ENCODE peak calls at places on chromosomes 11 and 22, in five cellular contexts. H is transverse colon, S is sigmoid colon, K is H1, J is suprapubic skin. P is an unnamed sample.

GRCh38 chr22:47175761-47176359 is 413.4 kb downstream of the TBC1D22A start:
- DNase-seq in S (peak), J (peak), K (no peak), H (peak), P (no peak)

GRCh38 chr22:37300551-37301017 is 18.3 kb downstream of the CYTH4 start:
- DNase-seq in S (no peak), J (no peak), H (no peak), K (no peak), P (peak)

GRCh38 chr11:121829159-121829643 is 286.8 kb downstream of the BLID start:
- DNase-seq in K (no peak), S (no peak), H (no peak), J (peak), P (no peak)

GRCh38 chr11:128716661-128717210 is 22.9 kb downstream of the FLI1 start:
- DNase-seq in H (peak), J (no peak), S (no peak), K (no peak), P (no peak)

GRCh38 chr11:36699271-36699670 is 101.2 kb upstream of the RAG2 start:
- DNase-seq in K (no peak), S (no peak), H (peak), J (no peak), P (no peak)

GRCh38 chr11:117930668-117931330 is 1.6 kb upstream of the TMPRSS13 start:
- DNase-seq in H (no peak), K (no peak), S (no peak), J (peak), P (no peak)

GRCh38 chr22:24367841-24368240 is 59.6 kb upstream of the ADORA2A start:
- DNase-seq in S (no peak), H (no peak), J (no peak), K (no peak), P (no peak)

GRCh38 chr11:11706022-11706421 is 84.2 kb upstream of the GALNT18 start:
- DNase-seq in H (no peak), J (no peak), K (no peak), S (peak), P (no peak)

GRCh38 chr11:125869526-125869925 is 17.9 kb upstream of the HYLS1 start:
- DNase-seq in K (no peak), S (no peak), H (no peak), J (no peak), P (no peak)

GRCh38 chr11:71482746-71483364 is 29.9 kb downstream of the NADSYN1 start:
- DNase-seq in J (peak), K (no peak), H (no peak), S (peak), P (no peak)

GRCh38 chr11:22558638-22559037 is 67.0 kb downstream of the FANCF start:
- DNase-seq in J (no peak), H (no peak), S (no peak), K (no peak), P (no peak)

GRCh38 chr11:117912497-117912896 is 16.7 kb downstream of the TMPRSS13 start:
- DNase-seq in J (no peak), S (peak), H (no peak), K (no peak), P (no peak)

GRCh38 chr11:102343789-102344188 is 3.2 kb upstream of the BIRC2 start:
- DNase-seq in H (no peak), J (no peak), S (no peak), K (no peak), P (no peak)

GRCh38 chr22:22848364-22848866 is 39.2 kb upstream of the IGLL5 start:
- DNase-seq in K (peak), S (no peak), H (peak), J (no peak), P (no peak)

GRCh38 chr11:110710520-110711381 is 1.5 kb downstream of the ARHGAP20 start:
- DNase-seq in H (peak), J (peak), K (peak), S (peak), P (peak)

GRCh38 chr22:38567531-38568245 is 2.3 kb downstream of the DMC1 start:
- DNase-seq in S (no peak), J (no peak), H (no peak), K (peak), P (no peak)

GRCh38 chr11:48193876-48194275 is 22.7 kb upstream of the OR4B1 start:
- DNase-seq in J (no peak), H (no peak), K (no peak), S (no peak), P (no peak)

GRCh38 chr11:8234425-8234821 is 29.3 kb downstream of the LMO1 start:
- DNase-seq in K (no peak), H (no peak), S (no peak), J (no peak), P (no peak)

GRCh38 chr11:82722236-82722635 is 11.4 kb downstream of the FAM181B start:
- DNase-seq in H (no peak), J (no peak), K (no peak), S (no peak), P (no peak)

GRCh38 chr11:24421766-24422165 is 75.1 kb upstream of the LUZP2 start:
- DNase-seq in H (no peak), S (no peak), J (no peak), K (no peak), P (no peak)

GRCh38 chr11:126880872-126881271 is 119.7 kb downstream of the KIRREL3 start:
- DNase-seq in S (no peak), J (no peak), H (no peak), K (no peak), P (no peak)

GRCh38 chr11:84812351-84813083 is 814.6 kb downstream of the DLG2 start:
- DNase-seq in H (no peak), K (no peak), S (no peak), J (no peak), P (no peak)

GRCh38 chr11:103849366-103849765 is 187.1 kb upstream of the DDI1 start:
- DNase-seq in J (no peak), S (no peak), H (no peak), K (no peak), P (no peak)

GRCh38 chr11:103887001-103887680 is 149.3 kb upstream of the DDI1 start:
- DNase-seq in S (no peak), K (no peak), H (no peak), J (no peak), P (no peak)

GRCh38 chr11:61011950-61012830 is 40.7 kb downstream of the CD6 start:
- DNase-seq in K (no peak), H (no peak), J (no peak), S (no peak), P (no peak)

GRCh38 chr11:1048375-1049070 is 12.0 kb upstream of the MUC6 start:
- DNase-seq in J (no peak), H (no peak), K (no peak), S (no peak), P (no peak)

DNA sequence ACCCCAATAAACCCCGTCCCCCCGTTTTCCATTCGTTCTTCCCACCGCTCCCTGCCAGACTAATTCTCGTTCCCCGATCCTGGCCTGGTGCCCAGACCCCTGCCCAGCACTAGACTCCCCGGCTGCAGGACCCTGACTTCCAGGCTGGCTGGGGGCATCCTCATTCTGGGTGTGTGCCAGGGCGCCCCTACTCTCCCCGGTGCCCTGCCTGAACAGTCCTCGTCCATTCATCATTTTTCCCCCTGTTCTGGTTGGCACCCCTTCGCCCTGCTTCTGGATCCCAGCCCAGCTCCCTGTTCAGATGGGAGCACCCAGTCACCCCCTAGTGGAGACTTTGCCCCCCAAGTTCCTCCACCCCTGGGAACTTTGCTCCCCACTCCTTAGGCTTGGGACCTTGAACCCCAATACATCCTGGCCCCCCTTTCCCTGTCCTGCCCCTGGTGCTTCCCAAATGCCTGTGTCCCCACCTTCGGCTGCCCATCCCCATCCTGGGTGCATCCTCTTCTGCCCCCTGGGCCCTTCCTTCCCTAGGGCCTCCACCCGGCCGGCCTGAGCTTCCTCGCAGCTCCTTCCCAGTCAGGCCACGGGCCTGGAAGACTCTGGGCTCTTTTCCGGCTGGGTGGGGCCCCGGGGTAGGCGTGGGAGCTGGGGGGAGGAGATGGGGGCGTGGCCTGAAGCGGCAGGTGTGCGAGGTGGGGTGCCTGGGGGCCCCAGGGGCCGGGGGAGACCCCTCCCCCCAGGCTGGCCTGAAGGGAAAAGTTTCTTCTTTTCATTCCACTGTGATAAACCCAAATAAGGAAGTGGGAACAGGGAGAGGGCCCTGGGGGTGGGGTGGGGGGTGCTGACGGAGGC is 882 bp downstream of the PLCB3 start:
- DNase-seq in J (no peak), S (peak), H (peak), K (peak), P (no peak)
- TF ChIP-seq POLR2A in J (no peak), S (no peak), H (peak), K (no peak), P (no peak)

DNA sequence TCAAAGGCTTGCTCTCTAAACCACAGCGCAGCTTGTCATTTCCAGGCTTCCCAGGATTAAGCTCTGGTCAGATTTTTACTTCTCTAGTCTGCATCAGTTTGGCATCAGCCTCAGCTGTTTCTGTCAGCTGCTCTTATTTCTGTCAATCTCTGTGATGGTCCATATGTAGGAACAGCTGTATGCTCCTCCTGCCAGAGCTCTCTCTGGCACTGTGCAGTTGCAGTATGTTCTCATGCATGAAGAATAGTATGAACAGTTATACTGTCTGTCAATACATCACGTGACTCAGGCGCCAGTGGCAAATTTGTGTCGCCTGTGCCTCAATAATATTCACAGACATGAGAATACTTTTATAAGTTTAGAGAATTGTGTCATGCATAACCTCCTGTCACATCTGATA is 6.7 kb downstream of the OR6M1 start:
- DNase-seq in S (no peak), H (no peak), K (no peak), J (no peak), P (no peak)
- TF ChIP-seq POLR2AphosphoS5 in S (no peak), H (no peak), K (no peak), J (no peak), P (no peak)

DNA sequence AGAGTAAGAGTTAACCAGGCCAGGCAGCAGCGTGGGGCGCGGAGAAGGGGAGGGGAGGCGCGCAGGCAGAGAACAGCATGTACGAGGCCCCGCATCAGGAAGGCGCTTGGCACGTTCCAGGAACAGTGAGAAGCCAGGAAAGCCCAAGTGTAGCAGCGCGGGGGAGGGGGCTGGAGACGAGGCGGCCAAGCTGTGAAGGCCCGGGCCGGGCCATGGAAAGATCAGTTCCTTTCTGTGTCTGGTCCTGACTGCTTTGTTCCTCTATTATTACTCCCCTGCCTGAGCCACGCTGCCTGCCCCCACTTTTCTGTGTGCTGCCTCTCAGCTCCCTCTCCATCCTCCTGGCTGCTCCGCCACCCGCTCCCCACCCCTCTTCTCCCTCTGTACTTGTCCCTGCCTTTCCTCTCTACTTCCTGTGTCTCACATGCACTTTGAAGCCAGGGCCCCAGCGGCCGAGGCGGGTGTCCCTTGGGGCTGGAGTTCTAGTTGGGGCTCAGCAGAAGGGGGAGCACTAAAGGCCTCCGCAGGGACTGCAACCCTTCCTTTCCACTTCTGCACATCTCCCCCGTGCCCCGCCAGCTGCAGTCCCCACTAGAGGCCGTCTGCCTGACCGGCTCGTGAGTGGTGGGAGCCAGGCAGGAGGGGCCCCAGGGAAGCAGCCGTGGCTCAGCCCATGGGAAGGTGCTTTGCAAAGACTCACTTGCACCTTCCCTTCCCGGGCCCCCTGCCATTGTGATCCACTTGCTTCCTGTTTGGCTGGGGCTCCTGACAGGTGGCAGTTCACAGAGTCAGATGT is 63.7 kb downstream of the PRDM11 start:
- DNase-seq in S (peak), J (no peak), K (peak), H (peak), P (no peak)
- TF ChIP-seq POLR2A in S (peak), J (no peak), K (no peak), H (peak), P (no peak)

DNA sequence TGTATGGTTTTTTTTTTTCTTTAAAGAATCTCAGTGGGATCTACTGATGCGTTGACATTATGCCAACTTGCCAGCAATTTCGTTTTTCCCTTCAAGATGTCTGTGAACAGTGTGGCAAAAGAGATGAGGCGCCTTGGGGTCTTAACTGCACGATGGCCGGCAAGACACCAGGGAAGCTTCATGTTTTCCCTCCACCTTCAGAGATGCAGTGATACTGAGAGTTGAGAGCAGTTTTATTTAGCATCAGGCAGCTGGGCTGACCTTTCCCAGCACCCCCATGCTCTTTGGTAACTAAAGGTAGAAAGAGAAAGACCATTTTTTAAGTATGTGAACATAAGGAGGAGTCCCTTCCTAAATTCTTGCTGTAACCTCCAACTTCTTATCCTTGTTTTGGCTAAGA is 11.7 kb upstream of the GRIK4 start:
- DNase-seq in K (no peak), H (no peak), J (no peak), S (no peak), P (no peak)
- TF ChIP-seq POLR2AphosphoS5 in K (no peak), H (no peak), J (no peak), S (no peak), P (no peak)

GRCh38 chr11:111916768-111917167 is 1.9 kb upstream of the C11orf52 start:
- DNase-seq in K (no peak), S (no peak), H (no peak), J (no peak), P (no peak)

GRCh38 chr11:111917312-111917711 is 1.4 kb upstream of the C11orf52 start:
- DNase-seq in S (no peak), J (no peak), H (no peak), K (no peak), P (no peak)

GRCh38 chr11:111917788-111918187 is 925 bp upstream of the C11orf52 start:
- DNase-seq in J (no peak), K (no peak), S (no peak), H (no peak), P (no peak)

GRCh38 chr11:111920908-111921307 is 2.2 kb downstream of the C11orf52 start:
- DNase-seq in S (no peak), J (no peak), H (no peak), K (no peak), P (no peak)

DNA sequence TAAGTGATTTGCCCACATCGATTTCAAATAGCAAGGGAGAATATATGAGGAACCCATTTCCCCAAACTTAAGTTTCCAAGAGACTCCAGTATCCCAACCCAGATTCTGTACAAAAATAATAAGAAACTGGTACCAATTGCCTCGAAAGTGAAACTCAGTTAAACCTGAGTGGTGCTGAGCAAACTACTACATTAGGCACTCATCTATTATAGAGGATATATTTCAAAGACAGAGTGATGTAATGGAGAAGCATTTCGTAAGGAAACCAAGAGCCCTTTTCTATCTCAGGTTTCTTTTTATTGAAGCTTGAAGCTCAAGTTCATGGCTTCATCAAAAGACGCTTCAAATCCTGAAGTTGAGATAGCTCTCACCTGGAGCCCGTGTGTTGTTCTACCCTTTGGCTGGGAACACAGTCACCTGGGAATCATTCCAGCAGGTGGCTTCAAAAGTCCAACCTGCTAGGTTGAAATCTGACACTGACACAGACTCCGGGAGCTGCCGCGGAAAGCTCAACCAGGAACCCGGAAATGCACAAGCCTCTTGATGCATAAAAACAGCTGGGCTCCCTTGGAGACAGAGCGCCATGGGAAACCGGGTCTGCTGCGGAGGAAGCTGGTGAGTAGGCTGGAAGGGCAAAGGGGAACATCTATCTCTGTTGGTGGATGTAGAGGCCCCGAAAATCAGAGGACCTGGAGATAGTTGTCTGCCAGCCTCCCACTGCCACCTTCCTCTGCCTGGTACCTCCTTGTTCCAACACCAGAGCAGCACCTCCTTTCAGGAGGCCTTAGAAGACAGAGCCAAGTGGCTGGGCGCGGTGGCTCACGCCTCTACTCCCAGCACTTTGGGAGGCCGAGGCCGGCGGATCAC is at the start of gene C11orf52:
- DNase-seq in S (no peak), J (peak), K (peak), H (peak), P (no peak)
- TF ChIP-seq POLR2A in S (no peak), J (no peak), K (no peak), H (peak), P (no peak)

GRCh38 chr11:59807047-59807446 is 3.5 kb downstream of the MRPL16 start:
- DNase-seq in J (no peak), H (peak), S (no peak), K (no peak), P (no peak)

GRCh38 chr11:59801981-59802638 is 8.5 kb downstream of the MRPL16 start:
- DNase-seq in J (no peak), K (no peak), H (no peak), S (no peak), P (no peak)

GRCh38 chr11:59801160-59801706 is 9.3 kb downstream of the MRPL16 start:
- DNase-seq in J (no peak), H (no peak), K (no peak), S (no peak), P (no peak)

GRCh38 chr11:59800390-59801037 is 10.1 kb downstream of the MRPL16 start:
- DNase-seq in K (no peak), S (no peak), H (peak), J (no peak), P (no peak)

GRCh38 chr11:59802639-59803176 is 7.9 kb downstream of the MRPL16 start:
- DNase-seq in H (no peak), K (no peak), J (no peak), S (no peak), P (no peak)
- TF ChIP-seq POLR2AphosphoS5 in H (no peak), K (no peak), J (no peak), S (no peak), P (no peak)

GRCh38 chr11:44727373-44728084 is 767 bp downstream of the TSPAN18 start:
- DNase-seq in J (peak), H (peak), S (peak), K (peak), P (peak)
- TF ChIP-seq POLR2A in J (no peak), H (no peak), S (no peak), K (no peak), P (no peak)

GRCh38 chr11:114027396-114027795 is 32.1 kb upstream of the ZBTB16 start:
- DNase-seq in H (no peak), S (peak), J (no peak), K (no peak), P (no peak)
- TF ChIP-seq POLR2AphosphoS5 in H (peak), S (peak), J (no peak), K (no peak), P (no peak)

GRCh38 chr11:67613313-67613959 is 6.7 kb downstream of the NDUFV1 start:
- DNase-seq in J (no peak), S (no peak), K (no peak), H (no peak), P (no peak)
- TF ChIP-seq POLR2A in J (no peak), S (no peak), K (no peak), H (no peak), P (no peak)

P was measured in GM12891.